ENCODE peak calls at places on chromosomes 2 and 18, in ten cellular contexts. M, U, W, Z, L, C, E, P, N and G are unnamed samples.

GRCh38 chr2:210132239-210132638 is 39.0 kb downstream of the KANSL1L start:
- DNase-seq in C (no peak), Z (no peak), U (no peak), E (no peak), W (no peak), M (no peak), L (no peak), N (no peak), P (no peak), G (no peak)

GRCh38 chr18:36757081-36757480 is 71.7 kb downstream of the TPGS2 start:
- DNase-seq in N (no peak), M (no peak), Z (peak), W (no peak), E (no peak), C (peak), L (no peak), U (peak), P (no peak), G (no peak)

GRCh38 chr18:27785815-27786537 is 391.0 kb downstream of the CDH2 start:
- DNase-seq in W (no peak), P (no peak), M (no peak), E (no peak), C (no peak), N (no peak), U (peak), Z (no peak), L (no peak), G (no peak)

GRCh38 chr18:36355511-36355910 is 58.0 kb downstream of the FHOD3 start:
- DNase-seq in N (no peak), W (no peak), Z (no peak), E (no peak), M (no peak), L (no peak), C (peak), U (no peak), P (no peak), G (no peak)

GRCh38 chr2:43455296-43455695 is 140.5 kb downstream of the THADA start:
- DNase-seq in Z (no peak), L (no peak), N (no peak), E (no peak), P (no peak), C (no peak), U (no peak), W (no peak), M (no peak), G (no peak)

GRCh38 chr2:108855194-108855593 is 68.6 kb downstream of the CCDC138 start:
- DNase-seq in L (no peak), C (no peak), P (no peak), N (no peak), Z (no peak), E (no peak), U (peak), W (no peak), M (no peak), G (no peak)

GRCh38 chr2:64738026-64738425 is 84.3 kb upstream of the SERTAD2 start:
- DNase-seq in P (no peak), C (no peak), M (no peak), L (no peak), W (no peak), E (no peak), Z (no peak), U (no peak), N (no peak), G (no peak)

GRCh38 chr18:8623549-8624106 is 14.4 kb downstream of the RAB12 start:
- DNase-seq in E (no peak), Z (no peak), U (no peak), L (no peak), C (peak), M (no peak), W (no peak), N (no peak), P (no peak), G (peak)

GRCh38 chr2:53174539-53174938 is 593.1 kb upstream of the CHAC2 start:
- DNase-seq in L (no peak), N (no peak), M (no peak), Z (no peak), C (no peak), W (no peak), E (no peak), P (no peak), U (no peak), G (no peak)

GRCh38 chr2:226300487-226300886 is 499.1 kb downstream of the IRS1 start:
- DNase-seq in N (no peak), C (no peak), L (no peak), U (no peak), Z (no peak), W (no peak), M (no peak), E (no peak), P (no peak), G (peak)

GRCh38 chr2:61193670-61194561 is 31.9 kb downstream of the C2orf74 start:
- DNase-seq in L (no peak), P (no peak), U (no peak), C (no peak), M (no peak), Z (no peak), N (no peak), E (no peak), W (peak), G (no peak)

GRCh38 chr2:95390272-95390880 is 12.1 kb upstream of the FAHD2A start:
- DNase-seq in W (no peak), P (no peak), L (no peak), Z (no peak), E (no peak), C (no peak), N (no peak), U (no peak), M (peak), G (no peak)

GRCh38 chr2:29305762-29306161 is 190.5 kb downstream of the CLIP4 start:
- DNase-seq in N (no peak), P (no peak), Z (no peak), E (no peak), M (no peak), L (no peak), W (peak), U (no peak), C (no peak), G (no peak)

GRCh38 chr2:236397681-236398080 is 133.5 kb upstream of the ASB18 start:
- DNase-seq in N (no peak), Z (no peak), E (no peak), P (no peak), M (no peak), W (no peak), C (no peak), L (no peak), U (no peak), G (no peak)

GRCh38 chr2:24360050-24360962 is at the start of gene ITSN2:
- DNase-seq in C (peak), Z (peak), W (peak), E (peak), M (peak), U (peak), P (peak), L (peak), N (peak), G (peak)

GRCh38 chr2:14350856-14351255 is 281.7 kb upstream of the LRATD1 start:
- DNase-seq in N (no peak), P (no peak), M (no peak), L (no peak), W (no peak), E (no peak), C (no peak), Z (no peak), U (no peak), G (no peak)

GRCh38 chr2:58973831-58974281 is 732.7 kb upstream of the FANCL start:
- DNase-seq in M (no peak), C (no peak), P (no peak), Z (no peak), N (no peak), W (no peak), L (no peak), E (no peak), U (no peak), G (no peak)

GRCh38 chr2:219713110-219713509 is 85.7 kb downstream of the SLC4A3 start:
- DNase-seq in L (no peak), W (no peak), N (no peak), E (no peak), P (no peak), U (no peak), C (peak), Z (no peak), M (no peak), G (no peak)

GRCh38 chr2:116952254-116952653 is 862.2 kb upstream of the DDX18 start:
- DNase-seq in N (no peak), U (no peak), W (no peak), L (no peak), P (no peak), M (no peak), Z (no peak), C (no peak), E (no peak), G (no peak)

GRCh38 chr2:39334529-39334928 is 90.8 kb upstream of the CDKL4 start:
- DNase-seq in P (no peak), N (no peak), C (no peak), E (no peak), L (no peak), Z (no peak), W (no peak), M (no peak), U (no peak), G (no peak)

GRCh38 chr2:119301413-119301812 is 65.2 kb downstream of the C2orf76 start:
- DNase-seq in U (no peak), L (peak), C (peak), N (no peak), Z (no peak), W (no peak), P (no peak), E (no peak), M (no peak), G (no peak)

GRCh38 chr2:190684941-190685340 is 36.1 kb downstream of the NAB1 start:
- DNase-seq in N (no peak), P (no peak), L (no peak), M (no peak), C (no peak), Z (no peak), E (no peak), U (no peak), W (no peak), G (no peak)

GRCh38 chr18:4453712-4454547 is 1.2 kb downstream of the DLGAP1 start:
- DNase-seq in W (no peak), C (no peak), P (no peak), L (no peak), Z (no peak), E (no peak), U (no peak), M (no peak), N (no peak), G (no peak)

GRCh38 chr2:182048088-182048487 is 62.4 kb downstream of the PPP1R1C start:
- DNase-seq in Z (no peak), M (no peak), L (no peak), P (no peak), W (no peak), U (no peak), C (no peak), E (no peak), N (no peak), G (no peak)

GRCh38 chr2:46490521-46491141 is 11.3 kb downstream of the TMEM247 start:
- DNase-seq in P (no peak), W (no peak), N (no peak), C (no peak), E (no peak), M (peak), U (no peak), L (no peak), Z (peak), G (peak)

GRCh38 chr2:70133521-70134348 is 46.5 kb downstream of the PCBP1 start:
- DNase-seq in M (no peak), N (no peak), P (no peak), W (no peak), L (no peak), U (no peak), C (no peak), E (peak), Z (peak), G (no peak)

GRCh38 chr2:208466133-208466919 is 59.7 kb downstream of the PTH2R start:
- DNase-seq in W (no peak), P (no peak), C (peak), E (no peak), Z (peak), U (peak), M (no peak), L (peak), N (no peak), G (peak)

GRCh38 chr2:157596992-157597681 is 31.5 kb downstream of the ACVR1C start:
- DNase-seq in W (no peak), Z (peak), L (no peak), N (peak), U (peak), P (no peak), E (peak), C (peak), M (peak), G (peak)

GRCh38 chr2:122935506-122935905 is 1089.6 kb upstream of the CNTNAP5 start:
- DNase-seq in U (no peak), W (no peak), Z (no peak), M (no peak), N (no peak), C (no peak), E (no peak), L (no peak), P (no peak), G (no peak)

GRCh38 chr2:79414690-79415089 is 98.2 kb upstream of the CTNNA2 start:
- DNase-seq in C (no peak), E (no peak), L (no peak), W (no peak), U (no peak), N (no peak), M (no peak), P (no peak), Z (no peak), G (no peak)

GRCh38 chr2:8753609-8754008 is 71.8 kb downstream of the ID2 start:
- DNase-seq in N (no peak), P (no peak), L (no peak), Z (no peak), U (no peak), C (no peak), W (no peak), M (no peak), E (no peak), G (no peak)

GRCh38 chr2:113357071-113357470 is 78.3 kb upstream of the PAX8 start:
- DNase-seq in N (no peak), L (no peak), W (no peak), P (no peak), Z (no peak), C (no peak), E (no peak), U (no peak), M (no peak), G (no peak)

GRCh38 chr2:144607899-144608477 is 88.1 kb upstream of the ZEB2 start:
- DNase-seq in P (no peak), M (peak), N (no peak), Z (no peak), W (no peak), L (peak), C (no peak), E (no peak), U (no peak), G (no peak)

GRCh38 chr2:19542796-19543195 is 184.4 kb upstream of the OSR1 start:
- DNase-seq in N (no peak), C (peak), M (no peak), L (no peak), U (no peak), E (no peak), Z (no peak), P (no peak), W (no peak), G (no peak)

GRCh38 chr18:25724121-25724520 is 366.3 kb downstream of the SS18 start:
- DNase-seq in U (no peak), P (no peak), L (no peak), Z (no peak), N (no peak), M (no peak), C (no peak), W (no peak), E (no peak), G (no peak)

GRCh38 chr2:219124379-219125110 is 36.1 kb downstream of the NHEJ1 start:
- DNase-seq in L (no peak), C (no peak), M (no peak), U (no peak), P (peak), N (peak), Z (no peak), W (no peak), E (no peak), G (no peak)